ENCODE peak calls at places on chromosomes 2 and 18, in five cellular contexts. L is ovary, U is thoracic aorta, P is mucosa of descending colon, B is HCT116. G is an unnamed sample.

GRCh38 chr2:151334082-151334815 is 23.1 kb upstream of the TNFAIP6 start:
- DNase-seq in L (no peak), U (no peak), P (no peak), B (no peak), G (no peak)

GRCh38 chr2:173354073-173354600 is 535 bp upstream of the CDCA7 start:
- DNase-seq in L (no peak), U (no peak), P (no peak), B (no peak), G (peak; percentile 68)

GRCh38 chr18:79640064-79640672 is 39.4 kb upstream of the CTDP1 start:
- DNase-seq in L (no peak), U (no peak), P (no peak), B (no peak), G (no peak)

GRCh38 chr2:160489096-160489495 is 4.5 kb downstream of the RBMS1 start:
- DNase-seq in L (no peak), U (no peak), P (no peak), B (no peak), G (no peak)

GRCh38 chr2:67445652-67446268 is 48.6 kb downstream of the ETAA1 start:
- DNase-seq in L (no peak), U (no peak), P (no peak), B (no peak), G (no peak)

GRCh38 chr2:100105678-100106054 is 36.7 kb downstream of the AFF3 start:
- DNase-seq in L (peak; percentile 54), U (no peak), P (peak; percentile 26), B (no peak), G (no peak)

GRCh38 chr2:43383533-43383932 is 157.1 kb upstream of the ZFP36L2 start:
- DNase-seq in L (no peak), U (no peak), P (no peak), B (no peak), G (no peak)

GRCh38 chr18:8673276-8674209 is 31.8 kb upstream of the MTCL1 start:
- DNase-seq in L (no peak), U (no peak), P (no peak), B (no peak), G (no peak)

GRCh38 chr2:152011724-152012123 is 87.1 kb downstream of the CACNB4 start:
- DNase-seq in L (no peak), U (no peak), P (no peak), B (no peak), G (no peak)

GRCh38 chr18:62852851-62853250 is 137.5 kb downstream of the PHLPP1 start:
- DNase-seq in L (no peak), U (no peak), P (no peak), B (no peak), G (no peak)

GRCh38 chr2:173307287-173307686 is 47.4 kb upstream of the CDCA7 start:
- DNase-seq in L (no peak), U (no peak), P (no peak), B (no peak), G (no peak)

GRCh38 chr2:47437287-47437686 is 34.3 kb downstream of the MSH2 start:
- DNase-seq in L (no peak), U (no peak), P (no peak), B (no peak), G (no peak)

GRCh38 chr2:69386376-69386775 is 651 bp downstream of the GFPT1 start:
- DNase-seq in L (no peak), U (no peak), P (no peak), B (no peak), G (no peak)

GRCh38 chr2:179031731-179032408 is 18.1 kb downstream of the CCDC141 start:
- DNase-seq in L (no peak), U (no peak), P (no peak), B (no peak), G (no peak)

GRCh38 chr18:23387265-23387664 is 65.8 kb upstream of the RIOK3 start:
- DNase-seq in L (no peak), U (no peak), P (no peak), B (no peak), G (no peak)

G was measured in K562.